ENCODE peak calls at places on chromosomes 7 and 10, in ten cellular contexts. F, R, M, C, X, V, B, G, K and T are unnamed samples.

GRCh38 chr7:100570954-100571828 is 2.5 kb downstream of the SAP25 start:
- DNase-seq in F (no peak), R (no peak), M (peak; percentile 80), C (peak; percentile 78), X (peak; percentile 27), V (no peak), B (no peak), G (no peak), K (no peak), T (no peak)

GRCh38 chr7:32680259-32681173 is 185.2 kb downstream of the AVL9 start:
- DNase-seq in F (no peak), R (no peak), M (no peak), C (no peak), X (no peak), V (no peak), B (no peak), G (no peak), K (no peak), T (no peak)

GRCh38 chr7:801940-802364 is 30.3 kb upstream of the SUN1 start:
- DNase-seq in F (no peak), R (no peak), M (no peak), C (peak; percentile 70), X (peak; percentile 77), V (peak; percentile 68), B (no peak), G (no peak), K (peak; percentile 84), T (peak; percentile 42)

GRCh38 chr10:124298891-124299290 is 119.8 kb downstream of the OAT start:
- DNase-seq in F (no peak), R (no peak), M (no peak), C (no peak), X (no peak), V (no peak), B (no peak), G (no peak), K (no peak), T (no peak)

GRCh38 chr7:106820321-106821217 is 44.5 kb upstream of the PIK3CG start:
- DNase-seq in F (no peak), R (no peak), M (no peak), C (no peak), X (no peak), V (no peak), B (no peak), G (no peak), K (no peak), T (no peak)

GRCh38 chr10:88960854-88961253 is 8.3 kb upstream of the ACTA2 start:
- DNase-seq in F (no peak), R (no peak), M (no peak), C (no peak), X (no peak), V (no peak), B (no peak), G (no peak), K (no peak), T (no peak)

GRCh38 chr7:70739646-70740045 is 392.3 kb upstream of the GALNT17 start:
- DNase-seq in F (no peak), R (peak; percentile 73), M (no peak), C (no peak), X (no peak), V (no peak), B (no peak), G (no peak), K (no peak), T (no peak)

GRCh38 chr7:132211971-132212370 is 364.3 kb downstream of the PLXNA4 start:
- DNase-seq in F (no peak), R (no peak), M (no peak), C (no peak), X (no peak), V (no peak), B (no peak), G (no peak), K (no peak), T (no peak)

GRCh38 chr7:118006979-118007378 is 133.7 kb upstream of the CTTNBP2 start:
- DNase-seq in F (peak; percentile 74), R (no peak), M (no peak), C (no peak), X (no peak), V (no peak), B (no peak), G (no peak), K (no peak), T (no peak)

GRCh38 chr10:112258407-112258806 is 24.8 kb upstream of the TECTB start:
- DNase-seq in F (no peak), R (no peak), M (peak; percentile 39), C (no peak), X (no peak), V (no peak), B (no peak), G (no peak), K (no peak), T (no peak)

GRCh38 chr7:123637878-123638277 is 17.8 kb upstream of the LMOD2 start:
- DNase-seq in F (no peak), R (no peak), M (no peak), C (no peak), X (no peak), V (no peak), B (no peak), G (no peak), K (no peak), T (no peak)

GRCh38 chr10:30999084-30999712 is 32.5 kb downstream of the ZNF438 start:
- DNase-seq in F (no peak), R (peak; percentile 87), M (no peak), C (no peak), X (no peak), V (no peak), B (no peak), G (no peak), K (no peak), T (no peak)
- H3K4me3 ChIP-seq in F (peak overlapping the region; percentile 9), R (peak overlapping the region; percentile 41), M (no peak overlapping the region), C (no peak overlapping the region), X (no peak overlapping the region), V (no peak overlapping the region), B (no peak overlapping the region), G (no peak overlapping the region), K (peak overlapping the region; percentile 3), T (no peak overlapping the region)

GRCh38 chr10:102776779-102777417 is 33.1 kb downstream of the WBP1L start:
- DNase-seq in F (no peak), R (no peak), M (peak; percentile 85), C (no peak), X (peak; percentile 86), V (peak; percentile 80), B (no peak), G (no peak), K (peak; percentile 90), T (peak; percentile 95)
- TF ChIP-seq POLR2A in F (peak; percentile 33), R (no peak), M (no peak), C (no peak), X (peak; percentile 12), V (peak; percentile 31), B (no peak), G (no peak), K (no peak), T (no peak)

DNA sequence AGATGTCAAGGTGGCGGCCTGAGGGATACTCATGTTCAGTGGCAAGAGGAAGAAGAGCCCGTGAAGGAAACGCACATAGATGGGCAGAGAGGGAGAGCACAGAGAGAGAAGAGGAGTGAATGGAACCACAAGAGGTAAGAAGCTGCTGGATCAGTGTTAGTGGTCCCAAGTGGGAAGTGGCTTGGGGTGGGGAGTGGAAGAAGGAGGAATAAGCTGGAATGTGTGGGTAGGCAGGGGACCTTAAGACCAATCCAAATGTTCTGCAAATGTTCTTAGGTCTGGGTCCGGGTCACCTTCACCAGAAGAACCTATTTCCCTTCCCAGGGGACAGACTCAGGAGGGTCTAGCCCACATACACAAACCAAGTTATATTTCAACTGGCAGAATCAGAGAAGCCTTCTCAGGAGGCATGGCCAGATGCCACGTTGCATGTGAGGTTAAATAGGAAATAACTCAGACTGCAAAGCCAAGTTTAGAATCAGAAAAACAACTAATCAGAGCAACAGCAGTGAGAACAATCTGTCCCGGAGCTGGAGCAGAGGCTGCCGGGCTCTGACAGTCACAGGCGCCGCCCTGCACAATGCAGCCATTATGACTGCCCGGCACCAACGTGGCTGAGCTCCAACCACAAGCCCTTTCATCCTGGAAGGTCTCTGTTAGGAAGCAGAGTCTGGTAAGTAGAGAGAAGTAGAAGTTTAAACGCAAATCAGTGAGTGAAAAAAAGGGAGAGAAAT is 78.6 kb upstream of the ARMC3 start:
- DNase-seq in F (peak; percentile 57), R (no peak), M (peak; percentile 66), C (peak; percentile 81), X (peak; percentile 40), V (peak; percentile 45), B (no peak), G (no peak), K (peak; percentile 88), T (peak; percentile 90)
- H3K4me3 ChIP-seq in F (no peak overlapping the region), R (no peak overlapping the region), M (peak overlapping the region; percentile 21), C (no peak overlapping the region), X (no peak overlapping the region), V (no peak overlapping the region), B (no peak overlapping the region), G (no peak overlapping the region), K (no peak overlapping the region), T (no peak overlapping the region)

GRCh38 chr10:100373298-100374136 is 26.5 kb downstream of the SCD start:
- DNase-seq in F (peak; percentile 100), R (peak; percentile 99), M (peak; percentile 99), C (peak; percentile 98), X (peak; percentile 97), V (peak; percentile 93), B (peak; percentile 99), G (peak; percentile 100), K (peak; percentile 99), T (peak; percentile 100)
- TF ChIP-seq POLR2A in F (peak; percentile 77), R (peak; percentile 26), M (peak; percentile 19), C (no peak), X (peak; percentile 35), V (peak; percentile 58), B (peak; percentile 45), G (peak; percentile 87), K (no peak), T (peak; percentile 8)

DNA sequence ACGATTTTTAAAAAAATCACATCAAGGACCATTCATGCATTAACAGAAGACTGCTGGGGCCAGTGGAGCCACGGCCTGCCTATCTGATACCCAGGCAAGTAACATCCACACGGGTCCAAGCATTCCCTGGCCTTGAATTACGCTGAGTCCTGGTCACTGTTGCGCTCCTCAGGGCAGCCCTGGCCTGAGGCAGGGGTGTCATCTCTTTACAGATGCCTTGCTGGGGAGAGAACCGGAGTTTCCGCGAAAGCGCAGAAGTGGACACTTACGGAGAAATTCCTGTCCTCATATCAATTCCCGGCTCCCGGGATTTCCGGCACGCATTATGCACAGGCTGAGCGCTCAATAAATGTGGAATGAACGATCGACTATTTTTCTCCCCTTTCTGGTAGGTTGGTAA is 1.4 kb downstream of the CARD11 start:
- DNase-seq in F (no peak), R (no peak), M (no peak), C (no peak), X (no peak), V (no peak), B (no peak), G (no peak), K (no peak), T (no peak)
- H3K4me3 ChIP-seq in F (no peak overlapping the region), R (no peak overlapping the region), M (no peak overlapping the region), C (no peak overlapping the region), X (no peak overlapping the region), V (no peak overlapping the region), B (no peak overlapping the region), G (no peak overlapping the region), K (no peak overlapping the region), T (no peak overlapping the region)

GRCh38 chr7:5695037-5695708 is 86.3 kb downstream of the RNF216 start:
- DNase-seq in F (no peak), R (no peak), M (no peak), C (peak; percentile 88), X (peak; percentile 48), V (peak; percentile 60), B (no peak), G (no peak), K (no peak), T (peak; percentile 67)
- TF ChIP-seq POLR2A in F (peak; percentile 17), R (no peak), M (no peak), C (no peak), X (no peak), V (peak; percentile 58), B (no peak), G (no peak), K (no peak), T (no peak)